ENCODE peak calls at places on chromosomes 2 and 18, in four cellular contexts. A, L, K and G are unnamed samples.

GRCh38 chr2:64104944-64105343 is 39.3 kb downstream of the PELI1 start:
- DNase-seq in A (no peak), L (no peak), K (no peak), G (no peak)

GRCh38 chr2:176246324-176246723 is 22.9 kb upstream of the MTX2 start:
- DNase-seq in A (no peak), L (no peak), K (no peak), G (no peak)

GRCh38 chr18:78713064-78713463 is 266.6 kb upstream of the SALL3 start:
- DNase-seq in A (no peak), L (no peak), K (no peak), G (no peak)

GRCh38 chr18:37574113-37574512 is 8.5 kb upstream of the CELF4 start:
- DNase-seq in A (no peak), L (no peak), K (no peak), G (no peak)

GRCh38 chr2:144460981-144461766 is 58.7 kb downstream of the ZEB2 start:
- DNase-seq in A (peak; percentile 79), L (peak; percentile 58), K (no peak), G (no peak)

GRCh38 chr2:119753041-119753929 is 6.4 kb upstream of the PTPN4 start:
- DNase-seq in A (no peak), L (no peak), K (no peak), G (no peak)

GRCh38 chr2:237923507-237924163 is 43.2 kb upstream of the UBE2F start:
- DNase-seq in A (peak; percentile 67), L (peak; percentile 89), K (no peak), G (no peak)

GRCh38 chr2:227460079-227460485 is 11.9 kb upstream of the AGFG1 start:
- DNase-seq in A (no peak), L (no peak), K (no peak), G (no peak)

GRCh38 chr2:66390811-66391210 is 44.1 kb upstream of the MEIS1 start:
- DNase-seq in A (no peak), L (no peak), K (no peak), G (no peak)

GRCh38 chr2:102057502-102058292 is 65.9 kb downstream of the IL1R2 start:
- DNase-seq in A (peak; percentile 50), L (no peak), K (no peak), G (no peak)

GRCh38 chr2:58649746-58650145 is 408.6 kb upstream of the FANCL start:
- DNase-seq in A (no peak), L (no peak), K (no peak), G (no peak)

GRCh38 chr2:225100269-225100668 is 58.0 kb upstream of the DOCK10 start:
- DNase-seq in A (no peak), L (no peak), K (no peak), G (no peak)

GRCh38 chr2:26363323-26363722 is 16.7 kb upstream of the ADGRF3 start:
- DNase-seq in A (no peak), L (no peak), K (no peak), G (no peak)

GRCh38 chr18:55996726-55997125 is 408.7 kb upstream of the TCF4 start:
- DNase-seq in A (no peak), L (no peak), K (no peak), G (no peak)

GRCh38 chr18:1663879-1664705 is 759.4 kb downstream of the ADCYAP1 start:
- DNase-seq in A (peak; percentile 15), L (peak; percentile 52), K (no peak), G (no peak)

GRCh38 chr2:222844323-222844722 is 16.5 kb upstream of the ACSL3 start:
- DNase-seq in A (no peak), L (no peak), K (no peak), G (no peak)

GRCh38 chr2:54499666-54500065 is 43.5 kb downstream of the SPTBN1 start:
- DNase-seq in A (peak; percentile 81), L (no peak), K (no peak), G (no peak)

GRCh38 chr18:22207022-22207758 is 37.8 kb downstream of the GATA6 start:
- DNase-seq in A (no peak), L (no peak), K (no peak), G (no peak)

GRCh38 chr2:88055049-88055435 is 541 bp downstream of the KRCC1 start:
- DNase-seq in A (no peak), L (no peak), K (no peak), G (no peak)

GRCh38 chr2:72993147-72993546 is 75.8 kb downstream of the EMX1 start:
- DNase-seq in A (no peak), L (peak; percentile 44), K (no peak), G (no peak)

GRCh38 chr2:3635171-3636008 is 22.6 kb upstream of the ALLC start:
- DNase-seq in A (peak; percentile 1), L (peak; percentile 30), K (no peak), G (no peak)

GRCh38 chr18:8401606-8402005 is 207.6 kb upstream of the RAB12 start:
- DNase-seq in A (no peak), L (no peak), K (no peak), G (no peak)

GRCh38 chr18:32093523-32093922 is 1.8 kb downstream of the RNF138 start:
- DNase-seq in A (no peak), L (no peak), K (no peak), G (no peak)

GRCh38 chr18:27042177-27042576 is 142.9 kb downstream of the CHST9 start:
- DNase-seq in A (no peak), L (no peak), K (no peak), G (no peak)

GRCh38 chr2:155815851-155816250 is 516.7 kb downstream of the NR4A2 start:
- DNase-seq in A (no peak), L (no peak), K (no peak), G (no peak)

GRCh38 chr2:216057688-216058193 is 23.9 kb downstream of the PECR start:
- DNase-seq in A (no peak), L (no peak), K (no peak), G (no peak)

GRCh38 chr2:212961255-212961654 is 190.2 kb downstream of the IKZF2 start:
- DNase-seq in A (no peak), L (no peak), K (no peak), G (no peak)

GRCh38 chr2:173288561-173288960 is 66.1 kb upstream of the CDCA7 start:
- DNase-seq in A (no peak), L (no peak), K (no peak), G (no peak)

GRCh38 chr2:61016392-61017002 is 1.0 kb upstream of the PEX13 start:
- DNase-seq in A (no peak), L (no peak), K (no peak), G (no peak)

GRCh38 chr18:30781601-30782000 is 260.9 kb downstream of the DSC3 start:
- DNase-seq in A (no peak), L (no peak), K (no peak), G (no peak)

GRCh38 chr2:223439184-223439583 is 163.0 kb downstream of the SCG2 start:
- DNase-seq in A (no peak), L (no peak), K (no peak), G (no peak)

GRCh38 chr2:46632349-46632748 is 153.0 kb downstream of the TMEM247 start:
- DNase-seq in A (no peak), L (no peak), K (no peak), G (no peak)

GRCh38 chr2:180443896-180444295 is 436.8 kb upstream of the CWC22 start:
- DNase-seq in A (no peak), L (no peak), K (no peak), G (no peak)

GRCh38 chr2:221137385-221137784 is 434.7 kb downstream of the EPHA4 start:
- DNase-seq in A (no peak), L (no peak), K (no peak), G (no peak)

GRCh38 chr2:19812166-19812565 is 89.6 kb downstream of the TTC32 start:
- DNase-seq in A (no peak), L (no peak), K (no peak), G (peak; percentile 63)

DNA sequence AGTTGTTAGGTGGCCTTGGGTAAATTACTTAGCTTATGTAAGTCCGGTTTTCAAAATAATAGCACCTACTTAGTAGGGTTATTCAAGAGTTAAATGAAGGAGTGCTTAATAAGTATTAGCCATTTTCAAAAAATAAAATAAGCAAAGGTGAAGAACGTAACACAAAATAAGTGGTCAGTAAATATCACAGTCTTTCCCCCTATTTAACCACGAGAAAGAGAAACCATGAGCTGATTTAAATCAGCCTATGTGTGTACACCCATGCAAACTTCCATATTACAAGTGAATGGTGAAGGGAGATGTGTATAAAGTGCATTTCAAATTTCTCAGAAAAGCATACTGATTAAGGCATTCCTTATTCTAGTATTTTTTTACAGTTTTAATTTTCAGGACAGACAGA is 2.2 kb downstream of the WIPF1 start:
- DNase-seq in A (no peak), L (no peak), K (no peak), G (no peak)
- H3K4me3 ChIP-seq in A (peak overlapping the region; percentile 32), L (peak overlapping the region; percentile 23), K (peak overlapping the region; percentile 55), G (peak overlapping the region; percentile 59)

DNA sequence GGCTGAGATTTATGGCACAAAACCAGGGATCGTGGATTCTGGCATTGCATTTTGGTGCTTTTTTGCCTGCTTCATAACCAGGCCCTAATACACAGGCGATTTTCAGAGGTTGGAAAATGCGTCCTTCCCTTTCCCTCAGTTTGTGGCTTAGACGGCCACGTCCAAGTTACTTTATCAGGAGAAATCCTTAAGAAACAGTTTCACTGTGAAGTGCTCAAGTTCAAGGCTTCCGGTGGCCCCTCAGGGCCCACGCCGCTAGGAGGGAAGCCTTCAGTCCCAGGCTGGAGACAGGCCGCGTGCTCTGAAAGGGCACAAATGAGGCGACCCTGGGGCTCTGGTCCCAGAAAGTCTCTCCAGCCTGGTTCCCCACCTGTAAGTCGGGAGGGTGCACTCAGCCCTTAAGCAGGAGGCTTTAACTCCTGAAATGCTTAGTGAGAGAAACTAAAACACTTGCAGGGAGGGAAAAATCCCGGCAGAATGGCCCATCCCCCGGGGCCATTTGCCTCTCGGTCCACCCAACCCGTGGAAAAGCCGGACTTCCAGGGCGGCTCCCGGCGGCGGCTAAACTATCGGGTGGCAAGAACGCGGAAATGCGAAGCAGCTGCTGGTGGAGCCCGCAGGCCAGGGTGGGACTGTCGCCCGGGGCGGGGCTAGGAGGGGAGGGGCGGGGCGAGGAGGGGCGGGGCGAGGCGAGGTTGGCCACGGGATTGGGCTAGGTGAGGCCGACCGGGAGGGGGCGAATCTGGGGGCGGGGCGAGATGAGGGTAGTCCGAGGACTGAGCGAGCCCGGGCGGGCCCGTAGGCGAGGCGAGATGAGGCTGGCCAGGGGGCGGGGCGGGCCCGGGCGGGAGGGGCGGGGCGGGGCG is 574 bp upstream of the SLC66A3 start:
- DNase-seq in A (peak; percentile 99), L (peak; percentile 99), K (peak; percentile 85), G (peak; percentile 94)
- TF ChIP-seq CTCF in A (no peak), L (no peak), K (no peak), G (no peak)

GRCh38 chr2:25283921-25284320 is 57.8 kb downstream of the DNMT3A start:
- DNase-seq in A (no peak), L (no peak), K (no peak), G (no peak)
- H3K27ac ChIP-seq in A (no peak overlapping the region), L (no peak overlapping the region), K (no peak overlapping the region), G (no peak overlapping the region)

GRCh38 chr18:3254725-3255124 is 7.1 kb downstream of the MYL12A start:
- DNase-seq in A (peak; percentile 40), L (no peak), K (no peak), G (no peak)
- H3K4me3 ChIP-seq in A (peak overlapping the region; percentile 90), L (peak overlapping the region; percentile 85), K (no peak overlapping the region), G (peak overlapping the region; percentile 56)